ENCODE peak calls at places on chromosome 9, in seven cellular contexts. D is activated CD4-positive, alpha-beta T cell treated with anti-CD3 and anti-CD28 coated beads for 4 hours; E is HTR-8/SVneo; I is NCI-H1105; O is Kasumi-1; Z is cardiac fibroblast; Y is progenitor cell of endocrine pancreas. C is an unnamed sample.

GRCh38 chr9:133604214-133604613 is 5.0 kb downstream of the FAM163B start:
- DNase-seq in D (peak), E (no peak), Z (peak), O (no peak), Y (no peak), I (no peak), C (no peak)

GRCh38 chr9:114417511-114417910 is 29.7 kb upstream of the AKNA start:
- DNase-seq in D (no peak), O (no peak), I (no peak), E (no peak), Y (no peak), Z (peak), C (no peak)

GRCh38 chr9:89428901-89429890 is 68.7 kb downstream of the SEMA4D start:
- DNase-seq in Z (no peak), D (peak), Y (no peak), O (no peak), E (no peak), I (no peak), C (no peak)

GRCh38 chr9:92650839-92651621 is 18.9 kb downstream of the IPPK start:
- DNase-seq in O (no peak), E (no peak), I (no peak), Z (peak), D (no peak), Y (no peak), C (no peak)

GRCh38 chr9:112755675-112756074 is 5.1 kb downstream of the SNX30 start:
- DNase-seq in D (no peak), Z (peak), I (no peak), E (no peak), O (no peak), Y (no peak), C (no peak)

GRCh38 chr9:123265833-123266232 is 2.6 kb downstream of the STRBP start:
- DNase-seq in O (no peak), Y (no peak), Z (no peak), I (no peak), D (no peak), E (no peak), C (no peak)

GRCh38 chr9:138072897-138073296 is 195.3 kb downstream of the CACNA1B start:
- DNase-seq in Y (no peak), O (no peak), Z (no peak), I (no peak), E (no peak), D (no peak), C (no peak)

GRCh38 chr9:9893837-9894236 is 719.0 kb downstream of the PTPRD start:
- DNase-seq in Y (no peak), O (no peak), Z (no peak), I (no peak), D (no peak), E (no peak), C (no peak)

GRCh38 chr9:18428621-18429020 is 45.3 kb upstream of the ADAMTSL1 start:
- DNase-seq in Y (no peak), I (no peak), Z (no peak), E (no peak), O (no peak), D (no peak), C (no peak)

C was measured in NCI-H748 treated with DMSO at 0.1 percent for 48 hours.